ENCODE peak calls at places on chromosome 3, in eight cellular contexts. B is breast epithelium; A is cardiac muscle cell; F is pancreas; H is psoas muscle; E is CD4-positive, alpha-beta T cell; S is dorsolateral prefrontal cortex; D is BJ. W is an unnamed sample.

GRCh38 chr3:134370611-134371451 is 3.4 kb downstream of the AMOTL2 start:
- DNase-seq in S (no peak), A (no peak), H (no peak), B (no peak), F (no peak), E (no peak), D (no peak), W (no peak)

GRCh38 chr3:125194061-125194848 is 18.3 kb downstream of the SLC12A8 start:
- DNase-seq in D (no peak), F (no peak), S (no peak), B (no peak), E (no peak), H (no peak), A (no peak), W (no peak)

GRCh38 chr3:28799084-28799483 is 450.5 kb upstream of the AZI2 start:
- DNase-seq in H (no peak), S (no peak), E (no peak), A (peak; percentile 25), D (no peak), F (no peak), B (no peak), W (no peak)

GRCh38 chr3:63960048-63960711 is 48.0 kb upstream of the SCAANT1 start:
- DNase-seq in H (no peak), F (no peak), B (no peak), D (no peak), A (peak; percentile 76), S (no peak), E (no peak), W (no peak)

GRCh38 chr3:170721563-170721962 is 135.7 kb upstream of the SLC7A14 start:
- DNase-seq in S (no peak), B (no peak), D (no peak), H (no peak), A (no peak), E (no peak), F (no peak), W (no peak)

GRCh38 chr3:68764554-68764953 is 167.8 kb downstream of the TAFA4 start:
- DNase-seq in D (no peak), H (no peak), F (no peak), S (no peak), E (no peak), B (no peak), A (no peak), W (no peak)

GRCh38 chr3:134753999-134754742 is 40.9 kb upstream of the EPHB1 start:
- DNase-seq in A (peak; percentile 5), E (no peak), H (no peak), B (no peak), S (no peak), D (no peak), F (no peak), W (no peak)

GRCh38 chr3:66439666-66440344 is 61.0 kb downstream of the LRIG1 start:
- DNase-seq in B (no peak), D (no peak), E (no peak), F (no peak), S (no peak), A (no peak), H (no peak), W (no peak)

DNA sequence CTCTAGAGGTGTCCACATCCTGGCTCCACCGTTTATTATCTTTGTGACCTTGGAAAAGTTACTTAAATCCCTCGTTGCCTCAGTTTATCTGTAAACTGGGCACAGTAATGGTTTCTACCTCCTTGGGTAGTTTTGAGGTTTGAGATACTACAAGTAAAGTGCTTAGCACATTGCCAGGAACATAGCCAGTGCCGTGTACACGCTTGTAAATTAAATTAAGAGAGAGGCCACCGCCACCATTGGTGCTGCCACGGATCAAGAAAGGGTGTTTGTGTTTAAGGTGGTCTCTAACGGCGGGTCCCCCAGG is 5.8 kb upstream of the WNT7A start:
- DNase-seq in H (no peak), F (no peak), D (no peak), B (no peak), E (no peak), S (no peak), A (no peak), W (no peak)
- H3K27me3 ChIP-seq in H (no peaks in the 10 kb centered on the region), F (no peaks in the 10 kb centered on the region), D (peaks cover 17% of the 10 kb centered on the region), B (no peaks in the 10 kb centered on the region), E (peaks cover 4% of the 10 kb centered on the region), S (no peaks in the 10 kb centered on the region), A (peaks cover 73% of the 10 kb centered on the region), W (peaks cover 3% of the 10 kb centered on the region)

GRCh38 chr3:185977679-185978040 is 39.8 kb upstream of the TRA2B start:
- DNase-seq in E (no peak), S (no peak), A (no peak), D (no peak), B (no peak), H (no peak), F (no peak), W (no peak)
- TF ChIP-seq CTCF in E (peak; percentile 46), S (no peak), A (no peak), D (no peak), B (no peak), H (no peak), F (no peak), W (peak; percentile 30)

GRCh38 chr3:43921056-43921455 is 230.3 kb downstream of the ABHD5 start:
- DNase-seq in B (no peak), H (no peak), E (no peak), D (no peak), A (no peak), S (no peak), F (no peak), W (no peak)
- H3K27me3 ChIP-seq in B (no peaks in the 10 kb centered on the region), H (no peaks in the 10 kb centered on the region), E (peaks cover 48% of the 10 kb centered on the region), D (peaks cover 3% of the 10 kb centered on the region), A (no peaks in the 10 kb centered on the region), S (no peaks in the 10 kb centered on the region), F (no peaks in the 10 kb centered on the region), W (no peaks in the 10 kb centered on the region)

DNA sequence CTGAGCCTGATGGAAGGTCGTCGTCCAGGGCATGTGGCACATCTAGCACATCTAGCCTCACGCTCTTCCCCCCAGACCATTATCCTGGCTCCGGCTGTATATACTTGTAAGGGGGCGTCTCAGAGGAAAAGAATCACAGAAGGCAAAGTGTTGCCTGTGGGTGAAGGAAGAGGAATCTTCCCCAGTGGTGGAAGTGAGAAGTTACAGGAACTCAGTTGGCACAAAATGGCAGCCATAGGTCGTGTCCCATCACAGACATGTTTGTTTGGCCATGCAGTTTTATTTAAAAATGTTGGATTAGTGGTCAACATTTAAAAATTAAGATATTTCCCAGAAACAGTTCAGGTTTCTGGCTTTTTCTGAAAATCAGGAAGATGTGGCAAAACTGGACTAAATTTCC is 13.6 kb downstream of the GALNT15 start:
- DNase-seq in A (no peak), H (no peak), B (no peak), E (no peak), D (no peak), S (no peak), F (no peak), W (no peak)
- TF ChIP-seq CTCF in A (no peak), H (no peak), B (no peak), E (no peak), D (no peak), S (no peak), F (no peak), W (no peak)

DNA sequence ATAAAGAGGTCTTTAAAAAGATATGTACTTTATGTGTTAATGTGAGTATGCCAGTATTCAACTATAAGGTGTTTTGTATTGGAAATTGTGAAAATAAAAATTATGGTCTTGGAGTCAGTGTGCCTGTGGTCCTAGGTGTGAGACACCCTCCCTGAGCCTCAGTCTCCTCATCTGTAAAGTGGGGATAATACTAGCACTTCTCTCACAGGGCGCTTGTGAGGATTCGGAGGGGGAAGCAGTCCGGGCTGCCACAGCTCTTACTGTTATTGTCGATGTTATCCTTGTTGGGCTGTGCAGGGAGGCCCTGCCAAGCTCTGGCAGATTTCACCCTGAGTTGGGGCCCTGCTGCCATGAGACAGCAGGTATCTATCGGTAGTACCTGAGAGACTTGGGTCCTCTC is 26.7 kb upstream of the FBLN2 start:
- DNase-seq in S (no peak), D (no peak), A (no peak), B (no peak), E (no peak), H (no peak), F (no peak), W (no peak)
- H3K27me3 ChIP-seq in S (no peaks in the 10 kb centered on the region), D (no peaks in the 10 kb centered on the region), A (no peaks in the 10 kb centered on the region), B (no peaks in the 10 kb centered on the region), E (no peaks in the 10 kb centered on the region), H (no peaks in the 10 kb centered on the region), F (no peaks in the 10 kb centered on the region), W (no peaks in the 10 kb centered on the region)

GRCh38 chr3:113890256-113890900 is 51.8 kb downstream of the GRAMD1C start:
- DNase-seq in F (no peak), A (peak; percentile 2), D (no peak), B (no peak), H (no peak), E (no peak), S (no peak), W (no peak)
- TF ChIP-seq CTCF in F (no peak), A (no peak), D (no peak), B (no peak), H (no peak), E (no peak), S (no peak), W (no peak)

DNA sequence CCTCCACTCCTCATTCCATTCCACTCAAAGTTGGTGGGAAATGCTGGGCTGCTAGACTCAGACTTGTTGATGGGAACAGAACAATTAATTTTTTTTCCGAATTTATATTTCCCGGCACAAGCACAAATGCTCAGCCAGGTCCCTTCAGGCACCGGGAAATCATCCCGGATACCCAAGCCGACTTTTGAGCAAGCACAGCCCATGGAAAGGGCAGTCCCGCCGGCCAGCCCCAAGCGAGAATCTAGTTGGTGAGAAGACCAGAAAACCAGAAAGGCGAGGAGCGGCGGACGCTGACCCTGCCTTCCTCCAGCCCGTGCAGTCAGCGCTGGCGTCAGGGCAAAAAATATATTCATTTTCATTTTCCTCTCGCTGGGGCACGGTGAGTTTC is 758 bp upstream of the ZIC4 start:
- DNase-seq in A (no peak), E (no peak), S (no peak), H (no peak), F (no peak), B (no peak), D (no peak), W (no peak)
- H3K27me3 ChIP-seq in A (peaks cover 100% of the 10 kb centered on the region), E (peaks cover 93% of the 10 kb centered on the region), S (peaks cover 45% of the 10 kb centered on the region), H (no peaks in the 10 kb centered on the region), F (peaks cover 9% of the 10 kb centered on the region), B (peaks cover 10% of the 10 kb centered on the region), D (peaks cover 19% of the 10 kb centered on the region), W (peaks cover 57% of the 10 kb centered on the region)